ENCODE peak calls at places on chromosomes 12 and 14, in four cellular contexts. A, L, O and U are unnamed samples.

GRCh38 chr14:23831591-23831990 is 122.0 kb upstream of the DHRS4 start:
- DNase-seq in L (no peak), O (no peak), A (peak; percentile 50), U (no peak)

GRCh38 chr14:89927466-89927865 is 27.1 kb downstream of the EFCAB11 start:
- DNase-seq in A (no peak), L (no peak), O (no peak), U (no peak)

GRCh38 chr12:89311703-89312293 is 40.5 kb downstream of the DUSP6 start:
- DNase-seq in L (peak; percentile 93), A (no peak), O (no peak), U (no peak)

GRCh38 chr12:116194935-116195431 is 82.5 kb downstream of the MED13L start:
- DNase-seq in A (no peak), L (no peak), O (no peak), U (no peak)

GRCh38 chr12:115305275-115305674 is 621.3 kb upstream of the TBX3 start:
- DNase-seq in A (no peak), L (no peak), O (no peak), U (no peak)

GRCh38 chr14:49946320-49947141 is 53.6 kb downstream of the ARF6 start:
- DNase-seq in A (no peak), O (no peak), L (peak; percentile 83), U (peak; percentile 85)

GRCh38 chr12:45299132-45299692 is 83.3 kb downstream of the ANO6 start:
- DNase-seq in L (peak; percentile 72), O (no peak), A (no peak), U (peak; percentile 73)

GRCh38 chr12:46450279-46450748 is 77.7 kb upstream of the SLC38A2 start:
- DNase-seq in A (peak; percentile 65), L (no peak), O (peak; percentile 86), U (no peak)

GRCh38 chr12:63103489-63104131 is 47.4 kb downstream of the AVPR1A start:
- DNase-seq in L (peak; percentile 29), O (no peak), A (no peak), U (peak; percentile 30)

GRCh38 chr12:46478123-46478522 is 105.5 kb upstream of the SLC38A2 start:
- DNase-seq in L (no peak), A (no peak), O (no peak), U (no peak)

GRCh38 chr14:65703996-65704395 is 291.5 kb downstream of the FUT8 start:
- DNase-seq in A (no peak), L (no peak), O (no peak), U (peak; percentile 25)

GRCh38 chr14:89308232-89308959 is 108.6 kb downstream of the FOXN3 start:
- DNase-seq in L (no peak), O (no peak), A (no peak), U (no peak)

GRCh38 chr12:19894803-19895202 is 455.5 kb downstream of the AEBP2 start:
- DNase-seq in O (no peak), A (no peak), L (peak; percentile 5), U (peak; percentile 26)

GRCh38 chr14:43503508-43503907 is 1003.6 kb downstream of the FSCB start:
- DNase-seq in A (no peak), L (no peak), O (no peak), U (no peak)

GRCh38 chr12:113424915-113425823 is 3.0 kb downstream of the SDSL start:
- DNase-seq in O (peak; percentile 71), L (peak; percentile 18), A (peak; percentile 69), U (peak; percentile 60)

GRCh38 chr14:43147480-43147879 is 1359.6 kb downstream of the FSCB start:
- DNase-seq in L (no peak), A (no peak), O (no peak), U (no peak)

GRCh38 chr12:14408208-14408607 is 42.7 kb downstream of the ATF7IP start:
- DNase-seq in L (no peak), O (no peak), A (no peak), U (peak; percentile 36)

GRCh38 chr14:29321646-29322045 is 555.1 kb downstream of the FOXG1 start:
- DNase-seq in O (no peak), L (peak; percentile 82), A (no peak), U (peak; percentile 23)

GRCh38 chr14:101481557-101481956 is 79.7 kb upstream of the DIO3 start:
- DNase-seq in L (no peak), O (peak; percentile 8), A (peak; percentile 24), U (no peak)

GRCh38 chr12:84912191-84913142 is at the start of gene SLC6A15:
- DNase-seq in L (peak; percentile 57), O (peak; percentile 53), A (peak; percentile 55), U (peak; percentile 60)

GRCh38 chr14:59332727-59333126 is 132.5 kb downstream of the GPR135 start:
- DNase-seq in O (no peak), A (no peak), L (peak; percentile 74), U (peak; percentile 76)

GRCh38 chr12:127957001-127957660 is 309.8 kb upstream of the TMEM132C start:
- DNase-seq in L (no peak), A (no peak), O (no peak), U (peak; percentile 28)

GRCh38 chr14:96370528-96370927 is 7.2 kb downstream of the GSKIP start:
- DNase-seq in L (no peak), A (no peak), O (no peak), U (no peak)

GRCh38 chr12:51403744-51404143 is 12.5 kb upstream of the GALNT6 start:
- DNase-seq in L (no peak), O (no peak), A (peak; percentile 77), U (no peak)

GRCh38 chr12:51403159-51403558 is 12.0 kb upstream of the GALNT6 start:
- DNase-seq in L (no peak), A (no peak), O (no peak), U (no peak)

GRCh38 chr12:51406299-51406698 is 15.1 kb upstream of the GALNT6 start:
- DNase-seq in A (no peak), L (no peak), O (no peak), U (no peak)

GRCh38 chr12:51405801-51406207 is 14.6 kb upstream of the GALNT6 start:
- DNase-seq in A (no peak), L (no peak), O (no peak), U (no peak)

DNA sequence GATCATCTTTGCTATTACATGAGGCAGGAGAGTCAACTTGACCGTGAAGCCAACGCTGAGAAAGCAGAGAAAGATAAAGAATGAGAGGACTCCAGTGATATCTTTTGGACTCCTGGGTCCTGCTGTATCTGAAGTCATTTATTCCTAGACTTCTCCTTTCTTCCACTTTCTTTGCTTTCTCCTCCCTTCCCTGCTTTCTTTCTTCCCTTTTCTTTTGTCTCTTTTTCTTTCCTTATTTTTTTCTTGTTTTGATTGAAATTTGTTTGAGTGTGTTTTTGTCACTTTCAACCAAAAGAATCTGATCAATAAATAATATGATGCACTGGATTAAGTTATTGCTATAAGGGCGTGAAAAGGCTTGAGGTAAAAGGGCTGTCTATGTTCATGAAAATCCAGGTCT is 13.4 kb upstream of the GALNT6 start:
- DNase-seq in A (no peak), L (no peak), O (no peak), U (no peak)
- TF ChIP-seq CTCF in A (no peak), L (no peak), O (no peak), U (no peak)

GRCh38 chr12:53937596-53938275 is 895 bp upstream of the HOXC13 start:
- DNase-seq in O (no peak), A (no peak), L (no peak), U (no peak)

GRCh38 chr12:53941187-53941586 is 2.6 kb downstream of the HOXC13 start:
- DNase-seq in L (no peak), O (no peak), A (no peak), U (no peak)

GRCh38 chr12:53938276-53939140 is at the start of gene HOXC13:
- DNase-seq in O (peak; percentile 93), L (peak; percentile 7), A (no peak), U (peak; percentile 78)

GRCh38 chr12:53940448-53941014 is 1.9 kb downstream of the HOXC13 start:
- DNase-seq in A (no peak), L (no peak), O (no peak), U (no peak)

DNA sequence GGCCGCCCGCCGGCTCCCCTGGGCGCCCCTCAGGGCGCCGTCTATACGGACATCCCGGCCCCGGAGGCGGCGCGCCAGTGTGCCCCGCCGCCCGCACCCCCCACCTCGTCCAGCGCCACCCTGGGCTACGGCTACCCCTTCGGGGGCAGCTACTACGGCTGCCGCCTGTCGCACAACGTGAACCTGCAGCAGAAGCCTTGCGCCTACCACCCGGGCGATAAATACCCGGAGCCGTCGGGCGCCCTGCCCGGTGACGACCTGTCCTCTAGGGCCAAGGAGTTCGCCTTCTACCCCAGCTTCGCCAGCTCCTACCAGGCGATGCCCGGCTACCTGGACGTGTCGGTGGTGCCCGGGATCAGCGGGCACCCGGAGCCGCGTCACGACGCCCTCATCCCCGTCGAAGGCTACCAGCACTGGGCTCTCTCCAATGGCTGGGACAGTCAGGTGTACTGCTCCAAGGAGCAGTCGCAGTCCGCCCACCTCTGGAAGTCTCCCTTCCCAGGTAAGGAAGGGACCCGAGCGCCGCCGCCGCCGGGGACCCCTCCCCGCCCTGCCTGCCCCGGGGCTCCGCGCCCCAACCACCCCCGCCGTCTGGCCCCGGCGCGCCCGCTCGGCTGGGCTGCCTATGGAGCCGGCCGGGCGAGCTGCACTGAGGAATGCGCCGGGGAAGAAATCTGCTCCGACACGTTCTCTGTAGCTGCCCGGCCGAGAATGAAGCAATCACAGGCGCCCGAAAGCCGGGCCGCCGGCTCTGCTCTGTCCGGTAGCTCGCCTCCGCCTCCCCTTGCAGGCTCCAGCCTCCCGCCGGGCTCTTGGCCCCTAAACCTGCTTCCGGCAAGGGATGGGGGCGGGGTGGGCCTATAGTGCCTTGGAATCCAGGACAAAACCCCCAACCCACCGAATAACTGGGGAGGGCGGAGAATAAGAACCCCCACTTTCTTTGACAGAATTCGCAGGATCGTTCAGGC is 794 bp downstream of the HOXC13 start:
- DNase-seq in L (peak; percentile 56), O (peak; percentile 58), A (no peak), U (peak; percentile 48)
- H3K4me3 ChIP-seq in L (no peak overlapping the region), O (peak overlapping the region; percentile 58), A (no peak overlapping the region), U (no peak overlapping the region)

DNA sequence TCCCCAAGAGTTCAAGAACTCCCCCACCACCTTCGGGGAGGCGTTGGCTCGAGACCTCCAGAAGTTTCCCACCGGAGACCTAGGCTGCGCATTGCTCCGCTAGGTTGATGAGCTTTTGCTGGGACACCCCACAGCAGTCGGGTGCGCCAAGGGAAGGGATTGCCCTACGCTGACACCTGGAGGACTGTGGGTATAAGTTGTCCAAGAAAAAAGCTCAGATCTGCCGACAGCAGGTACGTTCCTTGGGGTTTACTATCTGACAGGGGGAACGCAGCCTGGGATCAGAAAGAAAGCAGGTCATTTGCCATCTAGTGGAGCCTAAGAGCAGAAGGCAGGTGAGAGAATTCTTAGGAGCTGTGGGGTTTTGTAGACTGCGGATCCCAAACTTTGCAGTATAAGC is 98.8 kb downstream of the FRMD6 start:
- DNase-seq in A (no peak), O (no peak), L (no peak), U (no peak)
- TF ChIP-seq CTCF in A (no peak), O (no peak), L (no peak), U (no peak)

DNA sequence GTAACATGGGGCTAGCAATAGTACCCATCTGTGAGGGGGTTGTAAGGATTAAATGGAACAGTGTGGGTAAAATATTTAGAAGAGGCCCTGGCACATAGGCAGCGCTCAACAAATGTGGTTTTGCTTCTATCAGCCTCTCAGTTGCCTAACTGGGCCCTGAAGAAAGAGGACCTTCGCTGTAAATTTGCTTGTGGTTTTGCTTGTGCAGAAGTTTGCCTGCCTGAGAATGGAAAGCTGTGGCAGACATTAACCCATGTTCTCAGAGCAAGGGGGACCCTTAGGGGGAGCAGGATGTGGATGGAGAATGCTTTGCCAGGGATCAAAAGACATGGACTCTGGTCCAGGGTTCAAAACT is 160.1 kb downstream of the BRMS1L start:
- DNase-seq in O (no peak), L (no peak), A (no peak), U (no peak)
- H3K4me3 ChIP-seq in O (no peak overlapping the region), L (no peak overlapping the region), A (no peak overlapping the region), U (no peak overlapping the region)